ENCODE peak calls at places on chromosomes 1 and 21, in five cellular contexts. J, B, Z, W and S are unnamed samples.

GRCh38 chr1:79040424-79041089 is 34.0 kb upstream of the ADGRL4 start:
- DNase-seq in B (no peak), W (no peak), J (no peak), Z (peak; percentile 41), S (no peak)

GRCh38 chr21:33308586-33309490 is 15.9 kb upstream of the IFNAR1 start:
- DNase-seq in Z (peak; percentile 65), W (no peak), B (peak; percentile 43), J (peak; percentile 17), S (peak; percentile 40)

GRCh38 chr1:119737040-119737682 is 25.4 kb downstream of the PHGDH start:
- DNase-seq in Z (no peak), W (peak; percentile 66), J (no peak), B (no peak), S (no peak)

GRCh38 chr1:36062321-36062720 is 21.6 kb upstream of the TEKT2 start:
- DNase-seq in Z (no peak), B (no peak), W (no peak), J (no peak), S (no peak)

GRCh38 chr1:224726783-224727182 is 110.7 kb downstream of the CNIH3 start:
- DNase-seq in J (no peak), W (no peak), Z (peak; percentile 98), B (no peak), S (no peak)

GRCh38 chr1:51952638-51953037 is 37.9 kb downstream of the RAB3B start:
- DNase-seq in J (no peak), Z (no peak), B (no peak), W (no peak), S (no peak)

GRCh38 chr1:37926061-37926924 is 20.6 kb downstream of the INPP5B start:
- DNase-seq in B (no peak), J (peak; percentile 49), W (no peak), Z (no peak), S (no peak)

GRCh38 chr1:17059391-17060128 is 5.7 kb upstream of the SDHB start:
- DNase-seq in Z (peak; percentile 70), J (peak; percentile 61), W (peak; percentile 73), B (peak; percentile 78), S (peak; percentile 49)

GRCh38 chr1:59693431-59693830 is 121.3 kb upstream of the HOOK1 start:
- DNase-seq in B (peak; percentile 19), W (no peak), J (no peak), Z (no peak), S (no peak)

GRCh38 chr1:228515200-228515834 is 28.1 kb downstream of the RNF187 start:
- DNase-seq in B (peak; percentile 58), J (peak; percentile 54), Z (peak; percentile 60), W (peak; percentile 13), S (peak; percentile 18)

GRCh38 chr21:45989355-45990048 is 7.9 kb downstream of the COL6A1 start:
- DNase-seq in J (no peak), Z (no peak), W (no peak), B (no peak), S (no peak)

GRCh38 chr1:115189814-115190541 is 100.7 kb upstream of the TSPAN2 start:
- DNase-seq in Z (peak; percentile 97), B (no peak), W (no peak), J (no peak), S (no peak)

GRCh38 chr1:228842094-228842775 is 107.0 kb downstream of the RHOU start:
- DNase-seq in J (no peak), B (no peak), W (peak; percentile 47), Z (peak; percentile 84), S (no peak)

GRCh38 chr1:225468270-225469020 is 40.6 kb upstream of the LBR start:
- DNase-seq in Z (no peak), J (no peak), W (no peak), B (no peak), S (no peak)

GRCh38 chr1:56481140-56481694 is 98.1 kb downstream of the PLPP3 start:
- DNase-seq in W (no peak), J (no peak), B (no peak), Z (no peak), S (no peak)

GRCh38 chr1:225462429-225462713 is 34.5 kb upstream of the LBR start:
- DNase-seq in Z (no peak), B (no peak), W (no peak), J (no peak), S (no peak)

GRCh38 chr1:92444351-92444750 is 42.4 kb downstream of the GFI1 start:
- DNase-seq in J (no peak), Z (peak; percentile 9), B (no peak), W (no peak), S (no peak)